ENCODE peak calls at places on chromosomes 3 and 15, in four cellular contexts. D is A549, Q is K562, V is GM12878. I is an unnamed sample.

GRCh38 chr3:197454014-197454413 is 101.8 kb downstream of the BDH1 start:
- DNase-seq in D (peak), Q (peak), V (no peak), I (peak)

GRCh38 chr15:60972866-60973265 is 256.2 kb downstream of the RORA start:
- DNase-seq in D (no peak), Q (no peak), V (no peak), I (no peak)

GRCh38 chr3:138468886-138469285 is 34.5 kb downstream of the ESYT3 start:
- DNase-seq in D (no peak), Q (no peak), V (no peak), I (no peak)

GRCh38 chr3:121956363-121956762 is 62.2 kb downstream of the SLC15A2 start:
- DNase-seq in D (no peak), Q (no peak), V (no peak), I (no peak)

GRCh38 chr15:99252326-99252725 is 1.0 kb downstream of the LRRC28 start:
- DNase-seq in D (no peak), Q (no peak), V (no peak), I (no peak)

GRCh38 chr15:64635486-64635815 is 139.9 kb downstream of the RBPMS2 start:
- DNase-seq in D (peak), Q (no peak), V (peak), I (peak)

GRCh38 chr3:169454823-169455222 is 208.7 kb downstream of the MECOM start:
- DNase-seq in D (no peak), Q (no peak), V (no peak), I (no peak)

GRCh38 chr3:134822065-134822464 is 27.0 kb downstream of the EPHB1 start:
- DNase-seq in D (no peak), Q (no peak), V (no peak), I (no peak)

GRCh38 chr3:189123595-189124387 is 48.0 kb upstream of the TPRG1 start:
- DNase-seq in D (no peak), Q (no peak), V (no peak), I (no peak)

GRCh38 chr15:59074607-59075006 is 30.3 kb upstream of the CCNB2 start:
- DNase-seq in D (no peak), Q (no peak), V (peak), I (no peak)

GRCh38 chr3:188389711-188390346 is 235.9 kb downstream of the LPP start:
- DNase-seq in D (no peak), Q (no peak), V (no peak), I (no peak)

GRCh38 chr3:102163039-102163817 is 271.6 kb upstream of the ZPLD1 start:
- DNase-seq in D (peak), Q (no peak), V (no peak), I (no peak)

GRCh38 chr3:43423142-43423541 is 136.8 kb downstream of the SNRK start:
- DNase-seq in D (no peak), Q (no peak), V (no peak), I (no peak)

GRCh38 chr3:147411235-147411607 is 2.1 kb downstream of the ZIC1 start:
- DNase-seq in D (no peak), Q (no peak), V (no peak), I (no peak)

GRCh38 chr15:89121414-89121813 is 33.2 kb downstream of the ABHD2 start:
- DNase-seq in D (peak), Q (no peak), V (no peak), I (peak)

GRCh38 chr15:58805095-58805494 is 34.0 kb downstream of the MINDY2 start:
- DNase-seq in D (no peak), Q (no peak), V (no peak), I (no peak)

GRCh38 chr15:64837502-64837901 is 4.2 kb upstream of the PLEKHO2 start:
- DNase-seq in D (no peak), Q (no peak), V (no peak), I (no peak)

GRCh38 chr3:12916159-12916558 is 74.8 kb upstream of the RPL32 start:
- DNase-seq in D (no peak), Q (no peak), V (no peak), I (no peak)

GRCh38 chr15:101187820-101188516 is 63.9 kb downstream of the CHSY1 start:
- DNase-seq in D (no peak), Q (no peak), V (peak), I (no peak)

GRCh38 chr3:10434144-10434937 is 71.0 kb downstream of the ATP2B2 start:
- DNase-seq in D (no peak), Q (no peak), V (no peak), I (no peak)

GRCh38 chr3:96813820-96814580 is 394 bp upstream of the EPHA6 start:
- DNase-seq in D (peak), Q (no peak), V (no peak), I (peak)

GRCh38 chr15:81273855-81274254 is 50.1 kb downstream of the STARD5 start:
- DNase-seq in D (no peak), Q (no peak), V (no peak), I (no peak)

GRCh38 chr3:142595581-142595950 is 627 bp upstream of the PLS1 start:
- DNase-seq in D (peak), Q (no peak), V (no peak), I (peak)

GRCh38 chr15:84962975-84963374 is 18.7 kb upstream of the PDE8A start:
- DNase-seq in D (no peak), Q (no peak), V (no peak), I (no peak)

GRCh38 chr3:105798381-105798934 is 70.4 kb downstream of the CBLB start:
- DNase-seq in D (no peak), Q (no peak), V (peak), I (no peak)

GRCh38 chr3:160018959-160019358 is 30.3 kb downstream of the IL12A start:
- DNase-seq in D (no peak), Q (no peak), V (no peak), I (no peak)

GRCh38 chr3:65030847-65031463 is 343.2 kb upstream of the ADAMTS9 start:
- DNase-seq in D (peak), Q (peak), V (no peak), I (no peak)

GRCh38 chr3:30286007-30286669 is 320.3 kb upstream of the TGFBR2 start:
- DNase-seq in D (peak), Q (no peak), V (no peak), I (no peak)

GRCh38 chr15:93143186-93143585 is 54.2 kb upstream of the RGMA start:
- DNase-seq in D (no peak), Q (no peak), V (no peak), I (no peak)

GRCh38 chr15:71096676-71097075 is 18.6 kb upstream of the THSD4 start:
- DNase-seq in D (no peak), Q (no peak), V (no peak), I (no peak)

GRCh38 chr3:195455789-195456188 is 13.0 kb upstream of the ACAP2 start:
- DNase-seq in D (no peak), Q (no peak), V (no peak), I (no peak)

GRCh38 chr3:195587824-195588223 is 4.1 kb upstream of the APOD start:
- DNase-seq in D (no peak), Q (no peak), V (peak), I (no peak)

GRCh38 chr3:64502284-64502683 is 185.5 kb downstream of the ADAMTS9 start:
- DNase-seq in D (no peak), Q (no peak), V (no peak), I (no peak)

GRCh38 chr3:2029559-2029958 is 69.1 kb upstream of the CNTN4 start:
- DNase-seq in D (no peak), Q (no peak), V (no peak), I (no peak)

GRCh38 chr3:175896655-175897054 is 1037.5 kb downstream of the NAALADL2 start:
- DNase-seq in D (no peak), Q (no peak), V (no peak), I (no peak)

GRCh38 chr3:155853214-155854146 is 747 bp downstream of the SLC33A1 start:
- DNase-seq in D (peak), Q (no peak), V (no peak), I (peak)

GRCh38 chr3:39362177-39362576 is 21.0 kb upstream of the SLC25A38 start:
- DNase-seq in D (no peak), Q (no peak), V (no peak), I (no peak)

GRCh38 chr3:178966299-178967183 is 105.1 kb downstream of the ZMAT3 start:
- DNase-seq in D (peak), Q (no peak), V (peak), I (peak)

GRCh38 chr3:79019137-79019923 is 748.5 kb downstream of the ROBO1 start:
- DNase-seq in D (peak), Q (no peak), V (no peak), I (peak)
- TF ChIP-seq JUNB in D (no peak), Q (no peak), V (no peak), I (peak)

DNA sequence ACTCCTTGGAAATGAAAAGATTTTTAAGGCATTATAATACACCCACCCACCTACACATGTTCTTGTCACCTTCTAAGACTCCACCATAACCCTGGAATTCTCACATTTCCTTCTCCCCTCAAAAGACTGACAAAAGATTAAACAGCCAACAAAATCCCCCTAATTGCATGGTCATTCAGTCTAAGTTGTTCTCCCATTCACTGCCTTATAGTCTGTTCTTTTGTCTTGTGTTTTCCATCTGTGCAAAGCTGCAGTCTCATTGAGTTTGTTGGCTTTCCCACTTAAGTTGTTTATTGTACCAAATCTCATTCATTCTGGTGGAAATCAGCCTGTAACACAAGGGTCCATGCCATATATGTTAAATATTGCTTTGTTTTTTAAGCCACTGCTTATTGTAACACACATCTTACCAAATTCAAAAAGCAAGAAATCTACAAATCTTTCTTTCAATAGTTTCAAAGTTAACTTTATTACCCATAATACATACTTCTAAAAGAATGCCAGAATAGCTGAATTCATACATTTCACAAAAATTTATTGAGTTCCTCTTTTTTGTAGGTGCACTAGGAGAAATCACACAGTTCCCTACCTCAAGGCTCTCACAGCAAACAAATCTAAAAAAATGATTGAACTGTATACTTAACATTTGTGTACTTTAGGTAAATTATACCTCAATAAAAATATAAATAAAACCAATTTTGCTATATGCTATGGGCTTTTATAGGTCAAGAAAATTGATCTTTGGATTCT is 2.4 kb upstream of the RCN2 start:
- DNase-seq in D (no peak), Q (no peak), V (no peak), I (no peak)
- TF ChIP-seq USF2 in D (no peak), Q (no peak), V (no peak), I (no peak)

DNA sequence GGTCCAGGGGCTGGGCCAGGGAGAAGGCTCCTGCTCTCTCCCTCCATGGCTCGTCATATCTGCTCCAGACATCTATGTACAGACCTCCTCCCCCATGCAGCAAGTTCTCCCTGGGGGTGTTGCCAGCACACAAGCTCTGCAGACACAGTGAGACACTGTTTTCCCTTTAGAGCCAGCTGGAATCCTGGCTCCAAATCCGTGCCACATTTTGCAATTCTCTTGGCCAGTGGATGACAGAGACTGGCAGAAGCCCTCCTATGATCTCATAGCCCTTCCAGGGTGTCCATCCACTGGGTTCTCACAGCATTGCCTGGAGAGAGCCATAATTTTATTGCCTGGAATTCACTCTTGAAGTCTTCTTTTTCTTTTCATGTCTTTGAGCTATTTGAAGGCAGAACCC is 203.9 kb downstream of the TLE3 start:
- DNase-seq in D (no peak), Q (peak), V (no peak), I (no peak)
- TF ChIP-seq JUNB in D (no peak), Q (no peak), V (no peak), I (no peak)

GRCh38 chr15:26298666-26299065 is 435.5 kb upstream of the ATP10A start:
- DNase-seq in D (no peak), Q (no peak), V (no peak), I (no peak)
- TF ChIP-seq USF2 in D (no peak), Q (no peak), V (no peak), I (no peak)

GRCh38 chr3:9109570-9109914 is 139.9 kb downstream of the SRGAP3 start:
- DNase-seq in D (no peak), Q (no peak), V (no peak), I (no peak)
- TF ChIP-seq JUNB in D (no peak), Q (no peak), V (no peak), I (no peak)

I was measured in HepG2.